ENCODE peak calls at places on chromosome 10, in seven cellular contexts. One of them, this sample, is unnamed.

GRCh38 chr10:126252884-126253612 is 135.2 kb downstream of the ADAM12 start:
- DNase-seq in IMR-90: peak
- DNase-seq in mesendoderm: no peak
- DNase-seq in H1: no peak
- DNase-seq in trophoblast cell: peak
- DNase-seq in neuronal stem cell: no peak
- DNase-seq in mesenchymal stem cell: peak
- DNase-seq in this sample: no peak

GRCh38 chr10:79139124-79139835 is 70.5 kb downstream of the ZMIZ1 start:
- DNase-seq in IMR-90: peak
- DNase-seq in mesendoderm: no peak
- DNase-seq in H1: no peak
- DNase-seq in trophoblast cell: peak
- DNase-seq in neuronal stem cell: no peak
- DNase-seq in mesenchymal stem cell: peak
- DNase-seq in this sample: no peak

GRCh38 chr10:35928760-35929159 is 286.7 kb upstream of the FZD8 start:
- DNase-seq in IMR-90: no peak
- DNase-seq in mesendoderm: no peak
- DNase-seq in H1: no peak
- DNase-seq in trophoblast cell: no peak
- DNase-seq in neuronal stem cell: no peak
- DNase-seq in mesenchymal stem cell: no peak
- DNase-seq in this sample: no peak

GRCh38 chr10:70634011-70634410 is 31.5 kb upstream of the PRF1 start:
- DNase-seq in IMR-90: no peak
- DNase-seq in mesendoderm: peak
- DNase-seq in H1: peak
- DNase-seq in trophoblast cell: no peak
- DNase-seq in neuronal stem cell: no peak
- DNase-seq in mesenchymal stem cell: no peak
- DNase-seq in this sample: peak

GRCh38 chr10:13712799-13713581 is 126.2 kb downstream of the PRPF18 start:
- DNase-seq in IMR-90: peak
- DNase-seq in mesendoderm: peak
- DNase-seq in H1: no peak
- DNase-seq in trophoblast cell: peak
- DNase-seq in neuronal stem cell: no peak
- DNase-seq in mesenchymal stem cell: peak
- DNase-seq in this sample: no peak

GRCh38 chr10:130764651-130765050 is 546.9 kb downstream of the TCERG1L start:
- DNase-seq in IMR-90: no peak
- DNase-seq in mesendoderm: no peak
- DNase-seq in H1: no peak
- DNase-seq in trophoblast cell: no peak
- DNase-seq in neuronal stem cell: no peak
- DNase-seq in mesenchymal stem cell: no peak
- DNase-seq in this sample: no peak

GRCh38 chr10:79223001-79223345 is 124.3 kb upstream of the PPIF start:
- DNase-seq in IMR-90: no peak
- DNase-seq in mesendoderm: no peak
- DNase-seq in H1: no peak
- DNase-seq in trophoblast cell: no peak
- DNase-seq in neuronal stem cell: no peak
- DNase-seq in mesenchymal stem cell: no peak
- DNase-seq in this sample: no peak

GRCh38 chr10:101165736-101166135 is 34.6 kb downstream of the TLX1 start:
- DNase-seq in IMR-90: no peak
- DNase-seq in mesendoderm: no peak
- DNase-seq in H1: no peak
- DNase-seq in trophoblast cell: no peak
- DNase-seq in neuronal stem cell: no peak
- DNase-seq in mesenchymal stem cell: no peak
- DNase-seq in this sample: no peak

GRCh38 chr10:121152033-121152432 is 300.9 kb downstream of the WDR11 start:
- DNase-seq in IMR-90: no peak
- DNase-seq in mesendoderm: peak
- DNase-seq in H1: no peak
- DNase-seq in trophoblast cell: no peak
- DNase-seq in neuronal stem cell: no peak
- DNase-seq in mesenchymal stem cell: no peak
- DNase-seq in this sample: peak

GRCh38 chr10:7811000-7811399 is 7.3 kb upstream of the TAF3 start:
- DNase-seq in IMR-90: no peak
- DNase-seq in mesendoderm: no peak
- DNase-seq in H1: no peak
- DNase-seq in trophoblast cell: no peak
- DNase-seq in neuronal stem cell: no peak
- DNase-seq in mesenchymal stem cell: no peak
- DNase-seq in this sample: no peak

GRCh38 chr10:62831346-62831745 is 15.2 kb upstream of the EGR2 start:
- DNase-seq in IMR-90: peak
- DNase-seq in mesendoderm: no peak
- DNase-seq in H1: no peak
- DNase-seq in trophoblast cell: no peak
- DNase-seq in neuronal stem cell: no peak
- DNase-seq in mesenchymal stem cell: no peak
- DNase-seq in this sample: no peak

GRCh38 chr10:124308811-124309210 is 109.9 kb downstream of the OAT start:
- DNase-seq in IMR-90: no peak
- DNase-seq in mesendoderm: no peak
- DNase-seq in H1: no peak
- DNase-seq in trophoblast cell: no peak
- DNase-seq in neuronal stem cell: no peak
- DNase-seq in mesenchymal stem cell: no peak
- DNase-seq in this sample: peak

GRCh38 chr10:132774905-132775863 is 10.8 kb downstream of the NKX6-2 start:
- DNase-seq in IMR-90: no peak
- DNase-seq in mesendoderm: no peak
- DNase-seq in H1: no peak
- DNase-seq in trophoblast cell: no peak
- DNase-seq in neuronal stem cell: no peak
- DNase-seq in mesenchymal stem cell: no peak
- DNase-seq in this sample: peak

GRCh38 chr10:61903991-61904350 is 2.5 kb downstream of the ARID5B start:
- DNase-seq in IMR-90: peak
- DNase-seq in mesendoderm: no peak
- DNase-seq in H1: no peak
- DNase-seq in trophoblast cell: no peak
- DNase-seq in neuronal stem cell: no peak
- DNase-seq in mesenchymal stem cell: peak
- DNase-seq in this sample: no peak

GRCh38 chr10:101886521-101887312 is 43.1 kb upstream of the KCNIP2 start:
- DNase-seq in IMR-90: no peak
- DNase-seq in mesendoderm: no peak
- DNase-seq in H1: no peak
- DNase-seq in trophoblast cell: no peak
- DNase-seq in neuronal stem cell: no peak
- DNase-seq in mesenchymal stem cell: no peak
- DNase-seq in this sample: no peak

GRCh38 chr10:52967806-52968795 is 195.5 kb upstream of the MBL2 start:
- DNase-seq in IMR-90: no peak
- DNase-seq in mesendoderm: peak
- DNase-seq in H1: no peak
- DNase-seq in trophoblast cell: peak
- DNase-seq in neuronal stem cell: no peak
- DNase-seq in mesenchymal stem cell: no peak
- DNase-seq in this sample: no peak

GRCh38 chr10:15879058-15879457 is 18.8 kb upstream of the MINDY3 start:
- DNase-seq in IMR-90: peak
- DNase-seq in mesendoderm: peak
- DNase-seq in H1: no peak
- DNase-seq in trophoblast cell: peak
- DNase-seq in neuronal stem cell: no peak
- DNase-seq in mesenchymal stem cell: peak
- DNase-seq in this sample: no peak

GRCh38 chr10:103278862-103279298 is 1.9 kb downstream of the INA start:
- DNase-seq in IMR-90: peak
- DNase-seq in mesendoderm: peak
- DNase-seq in H1: peak
- DNase-seq in trophoblast cell: peak
- DNase-seq in neuronal stem cell: peak
- DNase-seq in mesenchymal stem cell: peak
- DNase-seq in this sample: peak

GRCh38 chr10:28947209-28947608 is 269.9 kb downstream of the BAMBI start:
- DNase-seq in IMR-90: peak
- DNase-seq in mesendoderm: no peak
- DNase-seq in H1: no peak
- DNase-seq in trophoblast cell: peak
- DNase-seq in neuronal stem cell: no peak
- DNase-seq in mesenchymal stem cell: no peak
- DNase-seq in this sample: no peak

GRCh38 chr10:112981553-112981952 is 31.5 kb downstream of the TCF7L2 start:
- DNase-seq in IMR-90: no peak
- DNase-seq in mesendoderm: no peak
- DNase-seq in H1: no peak
- DNase-seq in trophoblast cell: no peak
- DNase-seq in neuronal stem cell: no peak
- DNase-seq in mesenchymal stem cell: peak
- DNase-seq in this sample: no peak

GRCh38 chr10:131907679-131908078 is 6.9 kb downstream of the PPP2R2D start:
- DNase-seq in IMR-90: no peak
- DNase-seq in mesendoderm: no peak
- DNase-seq in H1: no peak
- DNase-seq in trophoblast cell: no peak
- DNase-seq in neuronal stem cell: no peak
- DNase-seq in mesenchymal stem cell: no peak
- DNase-seq in this sample: no peak

GRCh38 chr10:33542747-33543505 is 208.5 kb upstream of the NRP1 start:
- DNase-seq in IMR-90: peak
- DNase-seq in mesendoderm: no peak
- DNase-seq in H1: no peak
- DNase-seq in trophoblast cell: peak
- DNase-seq in neuronal stem cell: no peak
- DNase-seq in mesenchymal stem cell: peak
- DNase-seq in this sample: no peak

GRCh38 chr10:86968994-86969355 is 693 bp downstream of the ADIRF start:
- DNase-seq in IMR-90: no peak
- DNase-seq in mesendoderm: no peak
- DNase-seq in H1: no peak
- DNase-seq in trophoblast cell: no peak
- DNase-seq in neuronal stem cell: no peak
- DNase-seq in mesenchymal stem cell: no peak
- DNase-seq in this sample: no peak

GRCh38 chr10:132535065-132535651 is 2.4 kb upstream of the INPP5A start:
- DNase-seq in IMR-90: no peak
- DNase-seq in mesendoderm: no peak
- DNase-seq in H1: no peak
- DNase-seq in trophoblast cell: no peak
- DNase-seq in neuronal stem cell: no peak
- DNase-seq in mesenchymal stem cell: no peak
- DNase-seq in this sample: no peak

GRCh38 chr10:59387951-59388431 is 25.6 kb upstream of the FAM13C start:
- DNase-seq in IMR-90: peak
- DNase-seq in mesendoderm: no peak
- DNase-seq in H1: no peak
- DNase-seq in trophoblast cell: peak
- DNase-seq in neuronal stem cell: peak
- DNase-seq in mesenchymal stem cell: peak
- DNase-seq in this sample: no peak

GRCh38 chr10:76255241-76255640 is 823.8 kb downstream of the LRMDA start:
- DNase-seq in IMR-90: no peak
- DNase-seq in mesendoderm: no peak
- DNase-seq in H1: no peak
- DNase-seq in trophoblast cell: no peak
- DNase-seq in neuronal stem cell: no peak
- DNase-seq in mesenchymal stem cell: no peak
- DNase-seq in this sample: no peak

GRCh38 chr10:117635851-117636250 is 93.3 kb downstream of the EMX2 start:
- DNase-seq in IMR-90: no peak
- DNase-seq in mesendoderm: no peak
- DNase-seq in H1: no peak
- DNase-seq in trophoblast cell: no peak
- DNase-seq in neuronal stem cell: no peak
- DNase-seq in mesenchymal stem cell: no peak
- DNase-seq in this sample: no peak

GRCh38 chr10:72924351-72924750 is 30.3 kb downstream of the PLA2G12B start:
- DNase-seq in IMR-90: no peak
- DNase-seq in mesendoderm: no peak
- DNase-seq in H1: no peak
- DNase-seq in trophoblast cell: no peak
- DNase-seq in neuronal stem cell: no peak
- DNase-seq in mesenchymal stem cell: no peak
- DNase-seq in this sample: no peak
- H3K23ac ChIP-seq in IMR-90: no peak
- H3K23ac ChIP-seq in mesendoderm: no peak
- H3K23ac ChIP-seq in H1: no peak
- H3K23ac ChIP-seq in trophoblast cell: no peak
- H3K23ac ChIP-seq in neuronal stem cell: no peak
- H3K23ac ChIP-seq in mesenchymal stem cell: no peak
- H3K23ac ChIP-seq in this sample: no peak

DNA sequence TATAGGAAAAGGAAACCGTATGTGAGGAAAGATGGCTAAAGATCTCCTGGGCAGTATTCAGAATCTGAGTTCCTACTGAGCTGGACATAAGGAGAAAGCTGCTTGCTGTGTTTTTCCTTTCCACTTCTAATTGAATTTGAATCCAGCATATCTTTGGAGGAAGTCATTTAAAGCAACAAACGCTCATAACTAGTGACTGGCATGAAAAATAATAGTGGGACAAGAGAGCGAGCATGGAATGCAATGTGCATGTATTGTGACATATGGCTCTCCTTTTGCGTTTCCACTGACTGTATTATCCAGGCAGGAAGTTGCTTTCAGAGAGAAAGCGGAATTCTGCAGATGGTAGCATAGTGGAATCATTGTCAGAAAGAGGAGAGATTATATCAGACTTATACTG is 368.6 kb downstream of the REEP3 start:
- DNase-seq in IMR-90: no peak
- DNase-seq in mesendoderm: no peak
- DNase-seq in H1: no peak
- DNase-seq in trophoblast cell: no peak
- DNase-seq in neuronal stem cell: no peak
- DNase-seq in mesenchymal stem cell: no peak
- DNase-seq in this sample: no peak
- H2BK120ac ChIP-seq in IMR-90: no peak
- H2BK120ac ChIP-seq in mesendoderm: no peak
- H2BK120ac ChIP-seq in H1: no peak
- H2BK120ac ChIP-seq in trophoblast cell: no peak
- H2BK120ac ChIP-seq in neuronal stem cell: no peak
- H2BK120ac ChIP-seq in mesenchymal stem cell: no peak
- H2BK120ac ChIP-seq in this sample: no peak

GRCh38 chr10:6408799-6409198 is 171.3 kb downstream of the PRKCQ start:
- DNase-seq in IMR-90: no peak
- DNase-seq in mesendoderm: no peak
- DNase-seq in H1: no peak
- DNase-seq in trophoblast cell: no peak
- DNase-seq in neuronal stem cell: no peak
- DNase-seq in mesenchymal stem cell: no peak
- DNase-seq in this sample: no peak
- H3K23ac ChIP-seq in IMR-90: no peak
- H3K23ac ChIP-seq in mesendoderm: no peak
- H3K23ac ChIP-seq in H1: no peak
- H3K23ac ChIP-seq in trophoblast cell: no peak
- H3K23ac ChIP-seq in neuronal stem cell: no peak
- H3K23ac ChIP-seq in mesenchymal stem cell: no peak
- H3K23ac ChIP-seq in this sample: no peak

DNA sequence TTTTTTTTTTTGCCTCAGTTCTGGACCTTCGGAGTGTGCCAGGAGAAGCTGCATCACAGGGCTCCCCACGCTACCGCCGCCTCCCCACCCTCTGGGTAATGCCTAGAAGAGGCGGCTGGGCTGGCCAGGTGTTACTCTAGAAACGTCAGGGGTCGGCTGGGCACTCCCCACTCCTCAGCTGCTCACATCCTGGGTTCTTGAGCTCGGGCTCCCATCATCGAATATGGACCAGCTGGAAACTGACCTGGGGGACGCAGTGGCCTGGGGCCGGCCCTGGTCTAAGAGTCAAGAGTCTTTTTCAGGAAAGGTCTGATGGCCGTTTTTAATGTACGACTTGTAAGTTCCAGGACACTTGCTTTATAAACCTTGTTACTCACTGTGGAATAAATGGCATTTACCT is 326.5 kb downstream of the WDR37 start:
- DNase-seq in IMR-90: no peak
- DNase-seq in mesendoderm: no peak
- DNase-seq in H1: peak
- DNase-seq in trophoblast cell: no peak
- DNase-seq in neuronal stem cell: no peak
- DNase-seq in mesenchymal stem cell: no peak
- DNase-seq in this sample: peak
- H2BK120ac ChIP-seq in IMR-90: no peak
- H2BK120ac ChIP-seq in mesendoderm: no peak
- H2BK120ac ChIP-seq in H1: no peak
- H2BK120ac ChIP-seq in trophoblast cell: no peak
- H2BK120ac ChIP-seq in neuronal stem cell: no peak
- H2BK120ac ChIP-seq in mesenchymal stem cell: no peak
- H2BK120ac ChIP-seq in this sample: no peak

This sample was measured in H9.